ENCODE peak calls at places on chromosomes 11 and 22, in eight cellular contexts. I is H54, W is tibial nerve, C is GM12891, S is body of pancreas, L is NB4, N is vagina, U is esophagus squamous epithelium. E is an unnamed sample.

GRCh38 chr22:29330291-29330690 is 14.8 kb upstream of the RASL10A start:
- DNase-seq in N (no peak), U (no peak), S (no peak), I (no peak), L (no peak), W (no peak), C (no peak), E (no peak)

GRCh38 chr11:70146309-70146708 is 56.8 kb upstream of the FADD start:
- DNase-seq in L (no peak), I (no peak), N (no peak), S (no peak), C (no peak), W (no peak), U (no peak), E (no peak)

GRCh38 chr22:20205964-20206708 is 55.3 kb upstream of the CCDC188 start:
- DNase-seq in I (peak), L (peak), U (no peak), W (no peak), N (no peak), C (peak), S (peak), E (peak)

GRCh38 chr22:28116261-28116673 is 197.2 kb upstream of the PITPNB start:
- DNase-seq in U (no peak), S (peak), L (no peak), N (no peak), W (no peak), I (no peak), C (no peak), E (no peak)

GRCh38 chr11:131217313-131218297 is 152.8 kb upstream of the NTM start:
- DNase-seq in W (no peak), U (no peak), S (no peak), L (peak), N (no peak), C (no peak), I (no peak), E (no peak)

GRCh38 chr22:32177221-32177765 is 18.2 kb upstream of the C22orf42 start:
- DNase-seq in W (no peak), C (no peak), U (no peak), L (peak), S (no peak), N (no peak), I (no peak), E (no peak)

GRCh38 chr11:118088531-118088930 is 1.8 kb upstream of the SMIM35 start:
- DNase-seq in L (peak), I (no peak), W (no peak), C (no peak), S (no peak), N (no peak), U (no peak), E (peak)

GRCh38 chr11:126148317-126148716 is 63.1 kb downstream of the RPUSD4 start:
- DNase-seq in W (no peak), U (no peak), L (peak), C (no peak), S (no peak), N (no peak), I (no peak), E (no peak)

GRCh38 chr11:91749231-91749630 is 475.4 kb upstream of the FAT3 start:
- DNase-seq in S (no peak), C (no peak), U (no peak), L (no peak), W (no peak), I (no peak), N (no peak), E (no peak)

GRCh38 chr11:112644410-112645131 is 316.6 kb upstream of the NCAM1 start:
- DNase-seq in W (no peak), C (no peak), L (no peak), S (no peak), U (no peak), I (no peak), N (peak), E (no peak)

GRCh38 chr22:48761546-48761945 is 1066.1 kb downstream of the BRD1 start:
- DNase-seq in L (no peak), N (peak), U (no peak), W (peak), S (peak), C (no peak), I (no peak), E (peak)

GRCh38 chr11:118060879-118061278 is 16.0 kb upstream of the TMPRSS4 start:
- DNase-seq in I (no peak), C (no peak), W (no peak), S (no peak), U (no peak), N (no peak), L (no peak), E (peak)

GRCh38 chr11:127017482-127017881 is 16.9 kb upstream of the KIRREL3 start:
- DNase-seq in C (no peak), S (no peak), I (peak), U (no peak), N (no peak), W (no peak), L (no peak), E (no peak)

DNA sequence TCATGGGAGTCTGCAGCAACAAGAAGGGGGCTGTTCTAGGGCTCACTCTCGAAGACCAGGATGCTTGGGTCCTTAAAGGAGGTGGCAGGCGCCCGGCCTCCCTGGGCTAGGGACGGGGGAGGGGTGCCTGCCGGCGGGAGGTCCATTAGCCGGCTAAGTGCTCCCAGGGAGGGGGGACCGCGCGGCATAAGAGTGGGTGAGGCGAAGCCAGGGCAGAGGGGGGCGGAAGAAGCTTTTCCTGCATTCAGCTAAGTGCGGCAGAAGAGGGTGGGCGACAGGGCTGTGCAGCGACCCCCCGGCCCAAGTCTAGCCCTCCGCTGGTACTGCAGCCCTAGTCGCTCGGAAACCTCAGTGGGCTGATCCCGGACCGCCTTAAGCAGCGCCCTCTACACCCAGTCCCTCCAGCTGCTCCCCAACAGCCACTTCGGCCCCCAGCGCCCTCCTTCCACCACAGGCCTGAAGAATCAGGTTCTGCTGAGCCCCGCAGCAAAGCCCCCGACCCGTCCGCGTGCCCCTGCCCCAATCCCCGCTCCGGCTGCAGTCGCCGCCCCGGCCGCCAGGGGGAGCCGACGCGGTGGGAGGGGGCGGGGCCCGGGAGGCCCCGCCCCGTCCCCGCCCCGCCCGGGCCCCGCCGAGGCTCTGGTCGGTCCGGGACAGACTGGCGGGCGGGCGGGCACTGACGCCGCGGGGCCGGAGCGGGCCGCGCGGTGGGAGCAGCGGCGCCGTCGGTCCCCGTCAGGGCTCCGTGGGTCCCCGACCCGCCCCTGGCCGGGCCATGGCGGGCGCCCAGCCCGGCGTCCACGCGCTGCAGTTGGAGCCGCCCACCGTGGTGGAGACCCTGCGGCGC is at the start of gene PLCB3:
- DNase-seq in C (peak), S (peak), U (no peak), L (peak), I (no peak), W (no peak), N (no peak), E (peak)
- TF ChIP-seq POLR2A in C (no peak), S (peak), U (no peak), L (peak), I (peak), W (peak), N (no peak), E (peak)

GRCh38 chr11:116556483-116556882 is 216.3 kb downstream of the BUD13 start:
- DNase-seq in W (no peak), S (no peak), C (no peak), I (no peak), N (no peak), U (no peak), L (no peak), E (no peak)
- TF ChIP-seq POLR2A in W (no peak), S (no peak), C (no peak), I (no peak), N (no peak), U (no peak), L (no peak), E (no peak)

GRCh38 chr11:71251761-71252433 is 480 bp downstream of the SHANK2 start:
- DNase-seq in I (no peak), W (no peak), L (peak), S (peak), U (no peak), C (peak), N (no peak), E (no peak)

GRCh38 chr11:71252782-71253730 is 679 bp upstream of the SHANK2 start:
- DNase-seq in W (no peak), S (peak), U (no peak), I (no peak), N (no peak), C (no peak), L (no peak), E (peak)

GRCh38 chr11:71253794-71254193 is 1.4 kb upstream of the SHANK2 start:
- DNase-seq in U (no peak), I (no peak), C (no peak), W (no peak), L (no peak), S (no peak), N (no peak), E (no peak)

GRCh38 chr11:71251159-71251721 is 1.1 kb downstream of the SHANK2 start:
- DNase-seq in C (no peak), I (no peak), W (no peak), N (peak), L (no peak), S (peak), U (no peak), E (peak)

GRCh38 chr11:71252434-71252781 is at the start of gene SHANK2:
- DNase-seq in S (peak), L (no peak), N (no peak), U (no peak), I (no peak), W (no peak), C (no peak), E (no peak)
- TF ChIP-seq POLR2A in S (no peak), L (no peak), N (no peak), U (no peak), I (no peak), W (no peak), C (no peak), E (peak)

GRCh38 chr11:111540114-111540920 is at the start of gene LAYN:
- DNase-seq in I (peak), C (peak), N (no peak), S (peak), W (no peak), U (no peak), L (no peak), E (peak)
- TF ChIP-seq POLR2A in I (peak), C (no peak), N (no peak), S (no peak), W (no peak), U (no peak), L (no peak), E (no peak)

GRCh38 chr22:46087816-46088277 is 62.5 kb upstream of the PPARA start:
- DNase-seq in L (no peak), W (peak), U (no peak), N (no peak), S (peak), C (no peak), I (no peak), E (peak)
- TF ChIP-seq POLR2A in L (no peak), W (peak), U (no peak), N (no peak), S (no peak), C (no peak), I (peak), E (no peak)

E was measured in Peyer's patch.